ENCODE peak calls at places on chromosomes 4 and X, in five cellular contexts. One of them, this sample, is unnamed.

GRCh38 chr4:122895336-122895995 is 26.9 kb downstream of the NUDT6 start:
- DNase-seq in H1: no peak
- DNase-seq in GM12878: no peak
- DNase-seq in WTC11: no peak
- DNase-seq in HepG2: no peak
- DNase-seq in this sample: no peak

GRCh38 chr4:96787766-96788165 is 947.9 kb downstream of the PDHA2 start:
- DNase-seq in HepG2: no peak
- DNase-seq in WTC11: no peak
- DNase-seq in H1: no peak
- DNase-seq in GM12878: no peak
- DNase-seq in this sample: no peak

GRCh38 chr4:24805036-24805435 is 9.7 kb downstream of the SOD3 start:
- DNase-seq in WTC11: no peak
- DNase-seq in GM12878: no peak
- DNase-seq in H1: no peak
- DNase-seq in HepG2: no peak
- DNase-seq in this sample: no peak

GRCh38 chrX:28966335-28966734 is 379.1 kb downstream of the IL1RAPL1 start:
- DNase-seq in GM12878: no peak
- DNase-seq in WTC11: no peak
- DNase-seq in HepG2: no peak
- DNase-seq in H1: no peak
- DNase-seq in this sample: no peak

GRCh38 chr4:52107745-52108144 is 56.6 kb downstream of the SPATA18 start:
- DNase-seq in GM12878: no peak
- DNase-seq in HepG2: no peak
- DNase-seq in H1: no peak
- DNase-seq in WTC11: no peak
- DNase-seq in this sample: no peak

GRCh38 chr4:80183196-80184052 is 13.9 kb upstream of the PRDM8 start:
- DNase-seq in H1: no peak
- DNase-seq in GM12878: no peak
- DNase-seq in HepG2: no peak
- DNase-seq in WTC11: no peak
- DNase-seq in this sample: no peak

GRCh38 chr4:150072906-150073714 is 5.1 kb upstream of the DCLK2 start:
- DNase-seq in WTC11: no peak
- DNase-seq in H1: no peak
- DNase-seq in GM12878: no peak
- DNase-seq in HepG2: no peak
- DNase-seq in this sample: no peak

GRCh38 chrX:70656304-70656703 is 211.7 kb downstream of the DLG3 start:
- DNase-seq in GM12878: no peak
- DNase-seq in H1: no peak
- DNase-seq in WTC11: no peak
- DNase-seq in HepG2: no peak
- DNase-seq in this sample: no peak

GRCh38 chr4:27278615-27279014 is 418.0 kb downstream of the STIM2 start:
- DNase-seq in H1: peak
- DNase-seq in WTC11: peak
- DNase-seq in HepG2: peak
- DNase-seq in GM12878: no peak
- DNase-seq in this sample: peak

GRCh38 chrX:7083021-7083420 is 64.5 kb upstream of the STS start:
- DNase-seq in H1: no peak
- DNase-seq in HepG2: no peak
- DNase-seq in WTC11: no peak
- DNase-seq in GM12878: no peak
- DNase-seq in this sample: no peak

GRCh38 chr4:3766791-3767561 is 791 bp downstream of the ADRA2C start:
- DNase-seq in GM12878: no peak
- DNase-seq in HepG2: no peak
- DNase-seq in H1: peak
- DNase-seq in WTC11: peak
- DNase-seq in this sample: no peak

GRCh38 chrX:87525771-87526229 is 8.2 kb downstream of the KLHL4 start:
- DNase-seq in HepG2: no peak
- DNase-seq in GM12878: no peak
- DNase-seq in H1: no peak
- DNase-seq in WTC11: no peak
- DNase-seq in this sample: peak

GRCh38 chr4:75939890-75940691 is 722 bp downstream of the NAAA start:
- DNase-seq in WTC11: peak
- DNase-seq in GM12878: no peak
- DNase-seq in HepG2: peak
- DNase-seq in H1: peak
- DNase-seq in this sample: peak

GRCh38 chrX:47191331-47191730 is 2.3 kb upstream of the UBA1 start:
- DNase-seq in GM12878: no peak
- DNase-seq in HepG2: no peak
- DNase-seq in H1: peak
- DNase-seq in WTC11: peak
- DNase-seq in this sample: no peak

GRCh38 chr4:3384771-3385701 is 56.7 kb upstream of the HGFAC start:
- DNase-seq in WTC11: no peak
- DNase-seq in GM12878: no peak
- DNase-seq in H1: peak
- DNase-seq in HepG2: peak
- DNase-seq in this sample: no peak

GRCh38 chrX:29662101-29662500 is 553.3 kb upstream of the MAGEB2 start:
- DNase-seq in H1: no peak
- DNase-seq in HepG2: no peak
- DNase-seq in GM12878: no peak
- DNase-seq in WTC11: no peak
- DNase-seq in this sample: no peak

GRCh38 chrX:57933321-57933720 is 23.1 kb upstream of the ZXDA start:
- DNase-seq in GM12878: no peak
- DNase-seq in HepG2: no peak
- DNase-seq in H1: no peak
- DNase-seq in WTC11: no peak
- DNase-seq in this sample: no peak

GRCh38 chrX:3651272-3651671 is 62.2 kb downstream of the PRKX start:
- DNase-seq in GM12878: no peak
- DNase-seq in WTC11: no peak
- DNase-seq in HepG2: no peak
- DNase-seq in H1: no peak
- DNase-seq in this sample: no peak

GRCh38 chr4:4200624-4201023 is 26.1 kb downstream of the OTOP1 start:
- DNase-seq in HepG2: no peak
- DNase-seq in GM12878: no peak
- DNase-seq in H1: no peak
- DNase-seq in WTC11: no peak
- DNase-seq in this sample: no peak

GRCh38 chr4:24774452-24774851 is 20.9 kb upstream of the SOD3 start:
- DNase-seq in WTC11: no peak
- DNase-seq in GM12878: no peak
- DNase-seq in H1: no peak
- DNase-seq in HepG2: no peak
- DNase-seq in this sample: no peak

GRCh38 chrX:138710866-138711331 is 618 bp downstream of the FGF13 start:
- DNase-seq in HepG2: no peak
- DNase-seq in GM12878: no peak
- DNase-seq in WTC11: peak
- DNase-seq in H1: peak
- DNase-seq in this sample: no peak

DNA sequence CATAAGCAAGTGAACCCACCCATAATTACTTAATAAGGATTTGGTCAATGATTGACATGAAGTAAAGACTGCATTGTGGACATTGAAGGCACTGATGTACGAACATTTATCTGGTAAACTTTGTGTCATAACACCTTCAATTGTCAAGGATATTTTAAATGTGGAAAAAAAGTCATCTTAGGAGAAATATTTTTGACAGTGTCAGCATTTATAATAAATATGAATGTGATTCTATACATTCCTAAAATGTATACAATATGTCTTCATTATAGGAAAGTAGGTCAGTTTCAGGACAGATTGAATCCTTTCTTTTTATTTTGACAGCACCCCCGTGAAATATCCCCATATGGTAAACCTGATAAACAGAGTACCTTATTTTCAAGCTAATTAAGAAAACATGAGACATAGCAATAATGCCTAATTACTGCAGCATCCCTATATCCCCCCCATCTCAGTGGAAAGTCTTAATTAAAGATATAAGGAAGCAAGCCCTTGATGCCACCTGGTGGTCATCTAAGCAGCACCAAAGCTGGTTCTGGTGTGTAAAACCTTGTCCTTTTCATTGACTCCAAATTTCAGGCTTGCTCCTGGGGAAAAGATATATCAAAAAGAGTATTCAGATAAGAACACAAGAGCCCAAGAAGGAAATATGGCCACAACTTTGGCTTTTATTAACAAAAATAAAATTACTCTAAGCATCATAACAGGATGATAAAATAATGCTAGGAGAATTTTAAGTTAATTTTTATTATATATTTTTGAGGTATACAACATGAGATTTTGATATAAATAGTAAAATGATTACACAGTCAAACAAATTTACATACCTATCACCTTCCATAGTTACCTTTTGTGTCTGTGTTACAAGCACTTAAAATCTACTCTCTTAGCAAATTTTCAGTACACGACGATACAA is 379.7 kb downstream of the TLL1 start:
- DNase-seq in GM12878: no peak
- DNase-seq in WTC11: peak
- DNase-seq in H1: no peak
- DNase-seq in HepG2: peak
- DNase-seq in this sample: no peak
- TF ChIP-seq ATF2 in GM12878: no peak
- TF ChIP-seq ATF2 in WTC11: no peak
- TF ChIP-seq ATF2 in H1: no peak
- TF ChIP-seq ATF2 in HepG2: no peak
- TF ChIP-seq ATF2 in this sample: no peak

GRCh38 chr4:169267070-169267469 is 3.7 kb downstream of the SH3RF1 start:
- DNase-seq in H1: no peak
- DNase-seq in GM12878: no peak
- DNase-seq in HepG2: no peak
- DNase-seq in WTC11: no peak
- DNase-seq in this sample: no peak

GRCh38 chr4:169271692-169272007 is 894 bp upstream of the SH3RF1 start:
- DNase-seq in WTC11: no peak
- DNase-seq in GM12878: no peak
- DNase-seq in HepG2: no peak
- DNase-seq in H1: no peak
- DNase-seq in this sample: no peak

GRCh38 chr4:169270810-169271691 is at the start of gene SH3RF1:
- DNase-seq in H1: peak
- DNase-seq in GM12878: no peak
- DNase-seq in WTC11: peak
- DNase-seq in HepG2: peak
- DNase-seq in this sample: peak

GRCh38 chr4:169270156-169270809 is 473 bp downstream of the SH3RF1 start:
- DNase-seq in HepG2: no peak
- DNase-seq in H1: peak
- DNase-seq in GM12878: no peak
- DNase-seq in WTC11: peak
- DNase-seq in this sample: peak

DNA sequence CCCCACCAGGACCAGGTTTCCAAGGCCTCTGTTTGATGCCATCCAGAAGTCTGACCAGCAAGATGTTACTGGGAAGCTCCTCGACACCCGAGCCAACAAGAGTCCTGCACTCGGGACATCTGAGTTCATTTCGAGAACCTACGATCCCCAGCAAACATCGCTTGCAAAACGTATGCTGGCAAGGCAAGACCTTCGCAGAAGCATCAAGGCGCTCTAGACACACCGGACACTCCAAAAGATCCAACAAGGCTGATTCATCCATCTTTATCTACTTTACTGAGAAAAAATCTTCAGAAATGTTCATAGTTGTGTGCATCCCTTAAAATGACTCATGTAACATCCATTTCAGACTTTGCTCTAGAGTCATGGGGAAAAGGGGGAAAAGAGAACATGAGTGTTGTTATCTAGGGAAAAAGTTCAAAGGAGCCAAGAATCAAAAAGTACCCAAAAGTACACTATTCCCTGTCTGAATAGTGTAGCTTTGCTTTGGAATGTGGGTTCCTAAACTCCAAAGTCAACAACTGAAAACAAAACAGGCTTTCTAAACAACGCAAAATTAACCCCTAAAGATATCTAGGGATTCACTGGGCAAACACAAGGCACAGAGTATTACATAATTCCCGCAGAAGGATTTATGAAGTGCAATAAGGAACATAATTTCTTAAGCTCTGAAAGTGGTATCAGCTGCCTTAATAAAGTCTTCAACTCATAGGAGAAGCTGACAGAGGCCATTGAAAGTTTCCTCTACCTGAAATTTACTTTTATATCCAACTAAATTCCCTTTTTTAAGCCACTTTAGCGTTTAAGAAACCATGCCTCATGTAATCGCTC is 1.6 kb downstream of the SH3RF1 start:
- DNase-seq in WTC11: no peak
- DNase-seq in HepG2: peak
- DNase-seq in GM12878: no peak
- DNase-seq in H1: peak
- DNase-seq in this sample: no peak
- TF ChIP-seq ATF2 in WTC11: no peak
- TF ChIP-seq ATF2 in HepG2: no peak
- TF ChIP-seq ATF2 in GM12878: no peak
- TF ChIP-seq ATF2 in H1: no peak
- TF ChIP-seq ATF2 in this sample: no peak

DNA sequence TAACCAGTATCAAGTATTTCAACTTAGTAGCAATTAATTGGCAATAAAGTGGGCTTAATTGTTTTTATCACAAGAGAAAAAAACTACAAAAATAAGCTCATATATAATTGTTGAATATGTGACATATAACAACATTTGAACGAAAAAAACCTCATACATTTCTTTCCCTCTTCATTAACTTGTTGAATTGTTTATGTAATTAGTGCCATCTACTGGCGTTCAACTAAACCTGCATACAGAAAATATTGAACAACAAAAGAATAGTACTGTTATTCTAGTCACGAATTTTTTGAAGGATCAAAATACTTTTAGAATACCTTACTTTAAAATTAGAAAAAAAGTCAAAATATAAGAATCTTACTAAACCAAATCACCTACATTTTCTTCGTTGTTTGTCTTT is 586.5 kb upstream of the FTHL17 start:
- DNase-seq in HepG2: peak
- DNase-seq in H1: no peak
- DNase-seq in WTC11: no peak
- DNase-seq in GM12878: no peak
- DNase-seq in this sample: no peak
- TF ChIP-seq ATF2 in HepG2: no peak
- TF ChIP-seq ATF2 in H1: no peak
- TF ChIP-seq ATF2 in WTC11: no peak
- TF ChIP-seq ATF2 in GM12878: no peak
- TF ChIP-seq ATF2 in this sample: no peak

GRCh38 chrX:135931644-135932487 is 38.4 kb downstream of the SAGE1 start:
- DNase-seq in WTC11: peak
- DNase-seq in GM12878: no peak
- DNase-seq in H1: peak
- DNase-seq in HepG2: peak
- DNase-seq in this sample: peak
- TF ChIP-seq ATF2 in WTC11: no peak
- TF ChIP-seq ATF2 in GM12878: no peak
- TF ChIP-seq ATF2 in H1: no peak
- TF ChIP-seq ATF2 in HepG2: no peak
- TF ChIP-seq ATF2 in this sample: no peak

GRCh38 chr4:108940086-108941033 is 177.5 kb upstream of the ETNPPL start:
- DNase-seq in WTC11: no peak
- DNase-seq in H1: no peak
- DNase-seq in HepG2: no peak
- DNase-seq in GM12878: no peak
- DNase-seq in this sample: no peak
- TF ChIP-seq ATF2 in WTC11: no peak
- TF ChIP-seq ATF2 in H1: no peak
- TF ChIP-seq ATF2 in HepG2: no peak
- TF ChIP-seq ATF2 in GM12878: no peak
- TF ChIP-seq ATF2 in this sample: no peak

This sample was measured in K562.